ENCODE peak calls at places on chromosomes 5 and 9, in seven cellular contexts. S, H, D, R, Q, M and J are unnamed samples.

GRCh38 chr5:34806532-34806931 is 32.4 kb upstream of the TTC23L start:
- DNase-seq in S (no peak), H (no peak), D (no peak), R (no peak), Q (no peak), M (no peak), J (no peak)

GRCh38 chr5:158373623-158374375 is 514.9 kb upstream of the CLINT1 start:
- DNase-seq in S (no peak), H (no peak), D (no peak), R (no peak), Q (no peak), M (no peak), J (no peak)

GRCh38 chr5:84480873-84481637 is 96.4 kb upstream of the EDIL3 start:
- DNase-seq in S (no peak), H (no peak), D (no peak), R (no peak), Q (no peak), M (no peak), J (no peak)

GRCh38 chr5:151002681-151003502 is 17.5 kb upstream of the GPX3 start:
- DNase-seq in S (no peak), H (no peak), D (no peak), R (no peak), Q (no peak), M (no peak), J (no peak)

GRCh38 chr9:29750062-29750461 is 2176.8 kb upstream of the C9orf72 start:
- DNase-seq in S (no peak), H (no peak), D (no peak), R (no peak), Q (no peak), M (no peak), J (peak; percentile 6)

GRCh38 chr5:71836084-71836483 is 117.0 kb downstream of the CARTPT start:
- DNase-seq in S (no peak), H (no peak), D (no peak), R (no peak), Q (no peak), M (no peak), J (no peak)

GRCh38 chr9:7960615-7961014 is 161.0 kb upstream of the DMAC1 start:
- DNase-seq in S (no peak), H (no peak), D (no peak), R (no peak), Q (no peak), M (no peak), J (no peak)

GRCh38 chr9:91547076-91547475 is 123.4 kb upstream of the NFIL3 start:
- DNase-seq in S (no peak), H (no peak), D (no peak), R (no peak), Q (no peak), M (no peak), J (no peak)

GRCh38 chr9:72984990-72985389 is 32.1 kb upstream of the ALDH1A1 start:
- DNase-seq in S (peak; percentile 28), H (no peak), D (no peak), R (peak; percentile 19), Q (no peak), M (no peak), J (no peak)

GRCh38 chr5:178145965-178146820 is 7.5 kb downstream of the NHP2 start:
- DNase-seq in S (peak; percentile 57), H (peak; percentile 59), D (peak; percentile 71), R (peak; percentile 59), Q (no peak), M (peak; percentile 41), J (peak; percentile 54)

GRCh38 chr9:84136119-84136868 is 155.7 kb downstream of the RMI1 start:
- DNase-seq in S (no peak), H (no peak), D (no peak), R (no peak), Q (no peak), M (no peak), J (peak; percentile 45)

GRCh38 chr9:90322296-90322695 is 320.3 kb downstream of the DIRAS2 start:
- DNase-seq in S (no peak), H (no peak), D (no peak), R (no peak), Q (no peak), M (no peak), J (no peak)

GRCh38 chr9:5500441-5501235 is 9.7 kb upstream of the PDCD1LG2 start:
- DNase-seq in S (peak; percentile 83), H (no peak), D (no peak), R (peak; percentile 41), Q (no peak), M (peak; percentile 37), J (no peak)

GRCh38 chr9:37920471-37921167 is 16.7 kb upstream of the SLC25A51 start:
- DNase-seq in S (no peak), H (no peak), D (no peak), R (no peak), Q (no peak), M (no peak), J (no peak)

GRCh38 chr9:21454149-21454548 is 13.9 kb downstream of the IFNA1 start:
- DNase-seq in S (no peak), H (no peak), D (no peak), R (no peak), Q (no peak), M (no peak), J (no peak)

GRCh38 chr9:20593551-20593950 is 28.7 kb downstream of the MLLT3 start:
- DNase-seq in S (no peak), H (no peak), D (no peak), R (no peak), Q (no peak), M (no peak), J (no peak)

GRCh38 chr5:90264930-90265857 is 144.4 kb downstream of the CETN3 start:
- DNase-seq in S (peak; percentile 58), H (peak; percentile 58), D (no peak), R (peak; percentile 23), Q (no peak), M (peak; percentile 68), J (peak; percentile 4)

GRCh38 chr9:6680797-6681146 is 35.2 kb upstream of the GLDC start:
- DNase-seq in S (peak; percentile 72), H (no peak), D (peak; percentile 46), R (peak; percentile 47), Q (no peak), M (peak; percentile 55), J (peak; percentile 63)

GRCh38 chr5:107663697-107664096 is 7.0 kb downstream of the EFNA5 start:
- DNase-seq in S (no peak), H (no peak), D (no peak), R (no peak), Q (no peak), M (no peak), J (no peak)

GRCh38 chr5:102018279-102018678 is 277.8 kb downstream of the SLCO4C1 start:
- DNase-seq in S (no peak), H (no peak), D (no peak), R (no peak), Q (no peak), M (no peak), J (no peak)
- TF ChIP-seq POLR2A in S (no peak), H (no peak), D (no peak), R (no peak), Q (no peak), M (no peak), J (no peak)

GRCh38 chr9:135961277-135961705 is at the start of gene UBAC1:
- DNase-seq in S (peak; percentile 98), H (peak; percentile 90), D (peak; percentile 100), R (peak; percentile 90), Q (peak; percentile 77), M (peak; percentile 95), J (peak; percentile 100)
- TF ChIP-seq POLR2A in S (peak; percentile 46), H (no peak), D (no peak), R (no peak), Q (no peak), M (peak; percentile 54), J (peak; percentile 2)

DNA sequence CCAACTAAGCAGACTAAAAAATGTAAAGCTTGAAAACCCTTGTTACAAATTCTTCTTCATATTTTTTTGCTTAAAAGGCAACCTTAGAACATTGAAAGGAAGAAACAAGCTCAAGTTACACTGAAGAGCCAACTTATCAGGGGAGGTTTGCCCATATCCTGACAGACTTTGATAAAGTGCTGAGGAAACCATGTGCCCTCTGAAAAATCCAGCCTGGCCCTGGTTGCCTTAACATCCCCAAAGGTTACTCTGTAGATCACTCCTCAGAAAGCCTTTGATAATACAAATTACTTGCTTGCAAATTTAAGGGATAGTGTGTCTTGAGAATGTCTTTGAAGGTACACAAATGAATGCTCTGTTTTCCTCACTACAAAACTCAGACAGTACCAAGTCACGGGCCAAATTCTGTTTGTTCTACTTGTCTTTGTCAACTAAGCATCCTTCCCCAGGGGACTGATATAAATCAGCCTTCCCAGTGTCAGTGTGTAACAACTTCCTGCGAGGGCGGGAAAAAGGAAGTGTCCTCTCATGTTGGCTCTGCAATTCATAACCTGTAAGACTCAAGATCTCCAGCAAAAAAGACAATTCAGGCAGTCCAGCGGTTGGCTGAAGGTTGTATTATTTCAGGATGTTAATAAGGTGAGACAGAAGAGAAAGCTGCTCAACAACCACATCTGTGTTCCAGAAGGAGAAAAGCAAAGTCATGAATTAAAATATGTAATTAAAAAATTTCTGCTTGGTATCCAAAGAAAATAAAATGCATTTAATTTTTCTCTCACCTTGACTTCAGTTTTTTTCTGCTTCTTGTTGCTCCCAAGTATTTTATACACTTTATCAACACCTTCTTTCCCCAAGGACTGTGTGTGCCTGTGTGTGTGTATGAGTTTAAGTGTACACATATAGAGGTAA is 199.9 kb downstream of the PIK3R1 start:
- DNase-seq in S (no peak), H (no peak), D (no peak), R (no peak), Q (no peak), M (no peak), J (no peak)
- TF ChIP-seq POLR2A in S (no peak), H (no peak), D (no peak), R (no peak), Q (no peak), M (no peak), J (no peak)

GRCh38 chr9:27462846-27463245 is 61.2 kb upstream of the IFNK start:
- DNase-seq in S (no peak), H (no peak), D (no peak), R (no peak), Q (no peak), M (no peak), J (no peak)

GRCh38 chr9:27457445-27457844 is 66.6 kb upstream of the IFNK start:
- DNase-seq in S (no peak), H (no peak), D (no peak), R (no peak), Q (no peak), M (no peak), J (no peak)

GRCh38 chr9:27462434-27462833 is 61.7 kb upstream of the IFNK start:
- DNase-seq in S (no peak), H (no peak), D (no peak), R (no peak), Q (no peak), M (no peak), J (no peak)

DNA sequence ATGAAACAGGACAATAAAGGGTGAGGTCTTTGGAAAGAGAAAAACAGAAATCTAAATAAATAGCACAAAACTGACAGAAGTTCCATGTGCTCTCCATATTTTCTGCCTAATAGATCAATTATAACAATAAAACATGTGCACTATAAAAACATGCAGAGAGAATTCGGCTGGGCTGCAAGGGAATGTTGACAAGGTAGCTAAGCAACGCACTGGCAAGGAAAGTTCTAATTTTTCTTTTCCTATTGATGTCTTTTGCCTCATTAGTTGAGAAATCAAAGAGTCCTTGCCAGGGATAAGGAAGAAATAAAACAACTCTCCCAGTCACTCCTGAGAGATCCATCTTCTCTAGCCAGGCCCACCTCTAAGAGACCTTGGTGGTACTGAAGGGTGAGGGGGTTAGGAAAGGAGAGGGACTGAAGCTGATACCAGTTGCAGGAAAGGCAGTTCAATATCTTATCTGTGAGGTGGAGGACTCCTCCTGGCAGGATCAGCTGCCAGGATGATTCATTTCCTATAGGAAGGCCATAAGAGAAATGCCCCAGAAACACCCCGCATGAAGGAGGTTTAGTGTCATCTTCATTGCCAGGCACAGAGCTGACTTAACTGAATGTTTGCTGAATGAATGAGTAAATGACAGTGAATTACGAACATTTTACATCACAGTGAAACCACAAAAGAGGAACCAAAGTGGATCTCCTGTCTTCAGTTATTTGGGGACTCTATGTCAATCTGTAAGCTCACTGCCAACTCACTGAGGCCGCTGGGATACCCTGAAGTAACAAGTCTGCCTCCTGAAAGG is 63.7 kb upstream of the IFNK start:
- DNase-seq in S (peak; percentile 38), H (no peak), D (no peak), R (no peak), Q (no peak), M (no peak), J (no peak)
- TF ChIP-seq POLR2A in S (no peak), H (no peak), D (no peak), R (no peak), Q (no peak), M (no peak), J (no peak)